ENCODE peak calls at places on chromosome 7, in seven cellular contexts. O is PC-9; F is lower lobe of right lung; Y is CD8-positive, alpha-beta T cell; G is OCI-LY7; B is fibroblast of lung; N is cardiac muscle cell. D is an unnamed sample. For H3K4me1, the result is how much of the 10 kb centered on the place peaks cover.

GRCh38 chr7:152313879-152314604 is 121.8 kb downstream of the KMT2C start:
- DNase-seq in O (peak), F (no peak), Y (no peak), G (no peak), B (peak), N (peak), D (peak)

GRCh38 chr7:55127622-55128081 is 108.8 kb downstream of the EGFR start:
- DNase-seq in O (no peak), F (no peak), Y (no peak), G (no peak), B (peak), N (no peak), D (peak)

GRCh38 chr7:103702454-103702853 is 256.4 kb upstream of the SLC26A5 start:
- DNase-seq in O (no peak), F (no peak), Y (no peak), G (no peak), B (no peak), N (no peak), D (peak)

GRCh38 chr7:122951006-122951405 is 44.5 kb downstream of the TAS2R16 start:
- DNase-seq in O (no peak), F (no peak), Y (no peak), G (no peak), B (no peak), N (no peak), D (no peak)

GRCh38 chr7:157409149-157409752 is 72.4 kb downstream of the DNAJB6 start:
- DNase-seq in O (no peak), F (no peak), Y (no peak), G (no peak), B (no peak), N (no peak), D (no peak)

GRCh38 chr7:7972128-7972527 is 3.5 kb downstream of the GLCCI1 start:
- DNase-seq in O (no peak), F (no peak), Y (no peak), G (peak), B (no peak), N (no peak), D (no peak)

GRCh38 chr7:27921081-27921836 is 181.3 kb downstream of the TAX1BP1 start:
- DNase-seq in O (peak), F (no peak), Y (no peak), G (peak), B (peak), N (peak), D (peak)

GRCh38 chr7:133530682-133531081 is 277.8 kb downstream of the EXOC4 start:
- DNase-seq in O (no peak), F (no peak), Y (no peak), G (no peak), B (peak), N (no peak), D (peak)

GRCh38 chr7:124688991-124689390 is 76.6 kb downstream of the GPR37 start:
- DNase-seq in O (no peak), F (no peak), Y (no peak), G (no peak), B (peak), N (no peak), D (no peak)

GRCh38 chr7:7562736-7563135 is 3.9 kb upstream of the MIOS start:
- DNase-seq in O (no peak), F (no peak), Y (no peak), G (no peak), B (peak), N (no peak), D (no peak)

GRCh38 chr7:4416436-4417092 is 265.5 kb upstream of the FOXK1 start:
- DNase-seq in O (no peak), F (no peak), Y (no peak), G (no peak), B (peak), N (no peak), D (no peak)

GRCh38 chr7:55279080-55279845 is 85.9 kb upstream of the LANCL2 start:
- DNase-seq in O (no peak), F (no peak), Y (no peak), G (no peak), B (no peak), N (no peak), D (no peak)

GRCh38 chr7:135670179-135670578 is 7.9 kb downstream of the STMP1 start:
- DNase-seq in O (no peak), F (no peak), Y (no peak), G (no peak), B (peak), N (no peak), D (no peak)
- H3K4me1 ChIP-seq in O (under half), F (under half), Y (under half), G (under half), B (under half), N (under half), D (under half)

GRCh38 chr7:106290319-106290718 is 5.5 kb upstream of the NAMPT start:
- DNase-seq in O (no peak), F (no peak), Y (no peak), G (no peak), B (no peak), N (no peak), D (no peak)

GRCh38 chr7:106291247-106291646 is 6.5 kb upstream of the NAMPT start:
- DNase-seq in O (no peak), F (no peak), Y (no peak), G (no peak), B (no peak), N (no peak), D (no peak)

GRCh38 chr7:106289848-106290247 is 5.1 kb upstream of the NAMPT start:
- DNase-seq in O (no peak), F (no peak), Y (no peak), G (no peak), B (no peak), N (no peak), D (no peak)

DNA sequence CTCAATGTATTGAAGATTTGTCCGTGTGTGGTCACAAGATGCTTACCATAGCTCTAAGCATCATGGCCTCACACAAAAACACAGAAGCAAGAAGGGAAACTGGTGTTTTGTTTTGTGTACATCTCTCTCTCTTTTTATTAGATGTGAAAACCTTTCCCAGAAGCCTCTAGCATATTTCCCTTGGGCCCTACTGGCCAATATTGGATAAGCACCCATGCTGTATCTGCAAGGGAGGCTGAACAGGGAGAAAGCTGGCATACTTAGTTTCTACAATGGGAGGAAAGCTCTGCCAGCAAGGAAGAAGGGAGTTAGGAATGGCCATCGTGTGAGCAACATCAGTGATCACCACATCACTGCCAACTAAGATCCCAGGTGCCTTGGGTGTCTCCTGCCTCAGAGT is 9.6 kb upstream of the NAMPT start:
- DNase-seq in O (no peak), F (no peak), Y (no peak), G (no peak), B (no peak), N (no peak), D (no peak)
- TF ChIP-seq CTCF in O (peak), F (no peak), Y (no peak), G (peak), B (peak), N (no peak), D (no peak)

DNA sequence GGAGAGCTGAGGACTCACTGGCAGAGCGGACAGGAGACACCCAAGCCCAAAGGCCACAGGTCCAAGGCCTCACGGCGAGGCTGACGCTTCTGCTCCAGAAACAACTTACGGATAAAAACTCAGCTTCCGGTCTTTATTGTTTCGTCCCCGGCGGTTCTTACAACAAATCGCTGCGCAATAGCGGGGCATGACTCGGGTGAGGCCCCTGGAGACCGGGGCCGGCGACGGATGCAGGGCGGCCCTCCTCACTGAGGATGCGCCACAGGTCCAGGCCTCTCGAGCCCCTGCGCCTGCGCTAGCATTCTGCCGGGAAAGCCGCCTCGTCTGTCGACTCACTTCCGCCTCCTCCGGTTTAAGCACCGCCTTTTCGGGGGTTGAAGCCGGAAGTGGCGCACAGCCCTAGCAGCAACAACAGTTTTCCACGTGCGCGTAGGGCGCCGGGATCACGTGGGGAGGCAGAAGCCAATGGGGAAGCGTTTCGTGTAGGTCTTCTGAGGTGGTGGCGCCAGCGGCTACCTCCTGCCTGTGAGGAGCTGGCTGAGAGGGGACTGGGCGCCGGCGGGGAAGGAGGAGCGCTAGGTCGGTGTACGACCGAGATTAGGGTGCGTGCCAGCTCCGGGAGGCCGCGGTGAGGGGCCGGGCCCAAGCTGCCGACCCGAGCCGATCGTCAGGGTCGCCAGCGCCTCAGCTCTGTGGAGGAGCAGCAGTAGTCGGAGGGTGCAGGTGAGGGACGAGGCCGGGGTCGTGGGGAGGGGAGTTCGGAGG is at the start of the genes DNAJB9 and THAP5:
- DNase-seq in O (peak), F (peak), Y (peak), G (peak), B (peak), N (peak), D (peak)
- H3K4me1 ChIP-seq in O (under half), F (under half), Y (under half), G (under half), B (under half), N (under half), D (under half)

DNA sequence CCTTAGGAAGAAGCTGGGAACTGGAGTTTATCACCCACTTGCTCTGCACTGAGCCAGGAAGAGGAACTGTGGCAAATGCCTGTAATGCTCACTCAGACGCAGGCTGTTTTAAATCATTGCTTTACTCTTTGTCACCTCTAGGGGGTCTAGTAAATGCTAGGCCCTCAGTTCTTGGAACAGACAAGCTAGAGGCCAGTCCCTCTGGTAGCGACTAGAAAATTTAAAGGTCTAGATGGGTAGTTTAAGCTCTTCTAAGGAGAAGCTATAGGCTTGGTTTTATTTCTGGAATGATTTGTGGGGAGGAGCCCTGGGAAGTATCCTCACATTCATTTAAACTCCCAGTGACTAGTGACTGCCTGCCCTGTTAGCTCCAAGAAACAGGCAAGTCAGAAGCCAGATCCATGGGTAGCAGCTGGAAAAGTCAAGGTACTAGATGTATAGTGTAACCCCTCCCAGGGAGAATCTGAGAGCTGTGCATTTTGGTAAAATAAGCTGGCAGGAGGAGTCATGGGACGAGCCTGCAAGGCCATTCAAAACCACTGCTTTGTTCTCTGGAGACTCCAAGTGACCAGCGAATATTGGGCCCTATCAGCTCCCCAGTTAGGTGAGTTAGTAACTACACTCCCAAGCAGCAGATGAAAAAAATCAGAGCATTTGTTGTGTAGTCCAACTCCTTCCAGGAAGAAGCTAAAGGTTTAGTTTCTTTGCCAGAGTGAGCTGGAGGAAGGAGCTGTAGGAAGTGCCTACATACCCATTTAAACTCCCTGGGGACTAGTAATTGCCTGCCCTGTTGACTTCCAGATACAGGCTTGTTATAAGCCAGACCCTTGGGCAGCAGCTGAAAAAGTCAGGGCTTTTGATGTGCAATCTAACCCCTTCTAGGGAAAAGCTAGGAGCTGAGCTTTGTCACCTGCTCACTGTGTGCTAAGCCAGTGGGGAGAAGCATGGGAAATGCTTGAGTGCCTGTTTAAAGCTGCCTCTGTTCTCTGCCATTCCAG is 68.9 kb downstream of the DYNC1I1 start:
- DNase-seq in O (no peak), F (no peak), Y (no peak), G (peak), B (no peak), N (peak), D (no peak)
- TF ChIP-seq CTCF in O (peak), F (no peak), Y (no peak), G (peak), B (peak), N (peak), D (peak)

DNA sequence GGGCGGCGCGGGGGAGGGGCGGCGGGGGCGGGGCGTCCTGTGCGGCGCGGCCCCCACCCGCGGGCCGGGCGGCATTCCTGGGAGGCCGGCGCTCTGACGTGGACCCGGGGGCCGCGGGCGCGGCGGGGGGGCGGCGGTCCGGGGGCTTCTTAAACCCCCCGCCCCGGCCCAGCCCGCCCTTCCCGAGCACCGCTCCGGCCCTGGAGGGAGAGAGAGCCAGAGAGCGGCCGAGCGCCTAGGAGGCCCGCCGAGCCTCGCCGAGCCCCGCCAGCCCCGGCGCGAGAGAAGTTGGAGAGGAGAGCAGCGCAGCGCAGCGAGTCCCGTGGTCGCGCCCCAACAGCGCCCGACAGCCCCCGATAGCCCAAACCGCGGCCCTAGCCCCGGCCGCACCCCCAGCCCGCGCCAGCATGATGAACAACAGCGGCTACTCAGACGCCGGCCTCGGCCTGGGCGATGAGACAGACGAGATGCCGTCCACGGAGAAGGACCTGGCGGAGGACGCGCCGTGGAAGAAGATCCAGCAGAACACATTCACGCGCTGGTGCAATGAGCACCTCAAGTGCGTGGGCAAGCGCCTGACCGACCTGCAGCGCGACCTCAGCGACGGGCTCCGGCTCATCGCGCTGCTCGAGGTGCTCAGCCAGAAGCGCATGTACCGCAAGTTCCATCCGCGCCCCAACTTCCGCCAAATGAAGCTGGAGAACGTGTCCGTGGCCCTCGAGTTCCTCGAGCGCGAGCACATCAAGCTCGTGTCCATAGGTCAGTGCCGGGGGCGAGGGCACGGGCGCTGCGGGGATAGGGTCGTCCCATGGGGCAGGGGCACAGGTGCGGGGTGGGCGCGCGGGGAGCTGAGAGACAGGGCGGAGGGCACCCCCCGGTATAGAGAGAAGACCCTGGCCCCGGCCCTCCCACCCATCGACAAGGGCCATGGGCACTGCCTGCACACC is at the start of gene FLNC:
- DNase-seq in O (peak), F (no peak), Y (no peak), G (no peak), B (peak), N (peak), D (peak)
- H3K4me1 ChIP-seq in O (half or more), F (under half), Y (under half), G (under half), B (under half), N (half or more), D (under half)